ENCODE peak calls at places on chromosomes 12 and 14, in ten cellular contexts. Q is amniotic stem cell, N is NCI-H1105, U is uterus, H is Caki2, A is head of caudate nucleus, R is activated T-helper 1 cell treated with Interleukin-2 at 50 U/mL for 16 hours, I is astrocyte of the cerebellum, E is CMK, W is kidney tubule cell. Y is an unnamed sample.

GRCh38 chr12:108805136-108805535 is 52.2 kb downstream of the SSH1 start:
- DNase-seq in A (no peak), E (no peak), I (no peak), U (no peak), N (no peak), W (no peak), Q (peak), R (no peak), H (no peak), Y (no peak)

GRCh38 chr12:52193991-52194390 is 2.2 kb upstream of the KRT80 start:
- DNase-seq in R (no peak), N (no peak), E (no peak), W (no peak), U (no peak), A (no peak), I (no peak), H (no peak), Q (no peak), Y (no peak)

GRCh38 chr12:113899844-113900471 is 66.2 kb downstream of the RBM19 start:
- DNase-seq in U (no peak), I (no peak), R (no peak), E (no peak), A (no peak), W (peak), H (no peak), Q (no peak), N (peak), Y (no peak)

GRCh38 chr12:713281-713875 is 39.0 kb upstream of the WNK1 start:
- DNase-seq in U (no peak), W (no peak), Q (no peak), A (no peak), N (no peak), E (no peak), I (no peak), H (no peak), R (no peak), Y (no peak)

GRCh38 chr14:68655961-68656360 is 136.9 kb downstream of the ZFP36L1 start:
- DNase-seq in N (no peak), U (no peak), E (no peak), I (no peak), R (no peak), A (no peak), Q (no peak), H (no peak), W (peak), Y (no peak)

GRCh38 chr12:104870797-104871196 is 87.3 kb downstream of the SLC41A2 start:
- DNase-seq in A (no peak), H (no peak), E (no peak), Q (no peak), U (no peak), R (no peak), W (no peak), I (no peak), N (no peak), Y (peak)

GRCh38 chr12:92719674-92720073 is 16.9 kb downstream of the PLEKHG7 start:
- DNase-seq in N (no peak), E (no peak), U (no peak), A (no peak), W (peak), Q (no peak), I (no peak), H (no peak), R (no peak), Y (no peak)

GRCh38 chr12:21940972-21941521 is at the start of gene ABCC9:
- DNase-seq in H (no peak), A (peak), U (peak), Q (no peak), W (peak), I (no peak), E (no peak), R (no peak), N (no peak), Y (peak)

GRCh38 chr12:56636118-56636674 is 6.1 kb upstream of the BAZ2A start:
- DNase-seq in A (peak), U (peak), W (peak), N (peak), R (peak), H (peak), Q (peak), E (no peak), I (peak), Y (peak)

GRCh38 chr14:76015668-76016067 is 30.1 kb downstream of the IFT43 start:
- DNase-seq in I (no peak), N (no peak), Q (no peak), A (no peak), H (no peak), U (no peak), W (no peak), E (no peak), R (no peak), Y (no peak)

GRCh38 chr12:132560421-132560830 is 50.0 kb downstream of the LRCOL1 start:
- DNase-seq in W (peak), N (no peak), Q (no peak), A (no peak), E (no peak), I (no peak), R (no peak), H (no peak), U (no peak), Y (no peak)

GRCh38 chr14:72786377-72787350 is 107.2 kb downstream of the DPF3 start:
- DNase-seq in N (no peak), U (no peak), W (no peak), E (no peak), A (no peak), H (no peak), Q (no peak), R (no peak), I (no peak), Y (no peak)

GRCh38 chr14:46344327-46344937 is 307.1 kb downstream of the RPL10L start:
- DNase-seq in I (peak), R (no peak), A (no peak), E (no peak), Q (no peak), N (peak), W (peak), H (peak), U (no peak), Y (no peak)

GRCh38 chr12:25495336-25496097 is 57.6 kb downstream of the LMNTD1 start:
- DNase-seq in U (no peak), W (peak), Q (peak), R (no peak), N (no peak), I (peak), E (no peak), H (peak), A (no peak), Y (no peak)

GRCh38 chr14:65001758-65002157 is 15.1 kb downstream of the FNTB start:
- DNase-seq in W (no peak), Q (no peak), A (no peak), E (no peak), N (no peak), H (no peak), R (no peak), U (no peak), I (no peak), Y (no peak)

GRCh38 chr14:93967637-93968250 is 8.6 kb downstream of the ASB2 start:
- DNase-seq in W (no peak), A (no peak), H (no peak), I (no peak), E (peak), N (no peak), U (no peak), R (no peak), Q (no peak), Y (peak)

GRCh38 chr12:114848661-114849060 is 164.7 kb upstream of the TBX3 start:
- DNase-seq in W (no peak), H (peak), Q (peak), U (no peak), A (no peak), E (no peak), R (no peak), N (no peak), I (peak), Y (no peak)

GRCh38 chr12:27480031-27480430 is 33.5 kb downstream of the SMCO2 start:
- DNase-seq in R (no peak), N (no peak), I (no peak), E (no peak), U (no peak), H (no peak), Q (no peak), A (no peak), W (no peak), Y (no peak)

GRCh38 chr14:48563465-48563864 is 888.1 kb upstream of the MDGA2 start:
- DNase-seq in W (peak), E (no peak), Q (no peak), R (no peak), N (no peak), H (peak), A (peak), U (no peak), I (no peak), Y (no peak)

GRCh38 chr12:76124456-76124855 is 40.0 kb upstream of the NAP1L1 start:
- DNase-seq in U (no peak), R (no peak), I (no peak), W (no peak), Q (no peak), N (no peak), A (no peak), H (no peak), E (no peak), Y (no peak)

GRCh38 chr12:128388461-128388921 is 121.5 kb downstream of the TMEM132C start:
- DNase-seq in U (peak), E (no peak), I (no peak), W (no peak), Q (no peak), N (no peak), R (no peak), A (no peak), H (no peak), Y (no peak)

GRCh38 chr12:56634242-56634836 is 4.2 kb upstream of the BAZ2A start:
- DNase-seq in H (peak), I (no peak), N (peak), A (peak), W (peak), U (peak), Q (no peak), R (no peak), E (no peak), Y (peak)

GRCh38 chr12:76455582-76456345 is 103.8 kb downstream of the OSBPL8 start:
- DNase-seq in A (no peak), E (no peak), Q (peak), H (peak), R (no peak), N (peak), I (peak), W (peak), U (no peak), Y (peak)

GRCh38 chr12:128807161-128807724 is 16.5 kb downstream of the SLC15A4 start:
- DNase-seq in E (no peak), R (no peak), H (no peak), W (no peak), A (peak), Q (no peak), N (no peak), I (no peak), U (no peak), Y (no peak)

GRCh38 chr12:111046896-111047295 is 126.5 kb upstream of the MYL2 start:
- DNase-seq in R (no peak), A (no peak), U (no peak), H (no peak), I (no peak), N (no peak), Q (no peak), E (no peak), W (no peak), Y (no peak)

GRCh38 chr14:59161571-59162175 is 26.8 kb upstream of the DAAM1 start:
- DNase-seq in U (peak), R (no peak), I (peak), N (no peak), W (peak), H (no peak), Q (peak), E (no peak), A (peak), Y (no peak)

GRCh38 chr12:67284561-67284960 is 15.4 kb downstream of the CAND1 start:
- DNase-seq in A (no peak), R (no peak), E (no peak), N (no peak), I (no peak), W (no peak), U (no peak), Q (no peak), H (no peak), Y (no peak)

GRCh38 chr12:41514907-41515306 is 326.8 kb downstream of the PDZRN4 start:
- DNase-seq in I (no peak), H (peak), N (peak), W (no peak), A (no peak), E (no peak), U (no peak), Q (no peak), R (no peak), Y (no peak)

GRCh38 chr12:128753438-128753837 is 70.3 kb downstream of the SLC15A4 start:
- DNase-seq in I (no peak), W (peak), R (no peak), Q (no peak), A (no peak), N (no peak), H (no peak), U (no peak), E (no peak), Y (no peak)

GRCh38 chr14:26323781-26324363 is 274.0 kb downstream of the NOVA1 start:
- DNase-seq in W (no peak), U (no peak), Q (no peak), R (no peak), H (no peak), I (no peak), A (no peak), N (peak), E (no peak), Y (no peak)

GRCh38 chr12:108691995-108692808 is 39.1 kb downstream of the CORO1C start:
- DNase-seq in E (no peak), A (peak), W (no peak), I (no peak), R (no peak), H (peak), N (peak), U (no peak), Q (no peak), Y (peak)

GRCh38 chr12:79681008-79681590 is 9.7 kb downstream of the PAWR start:
- DNase-seq in Q (no peak), U (no peak), A (no peak), N (no peak), I (no peak), R (no peak), E (no peak), H (peak), W (peak), Y (no peak)

GRCh38 chr12:120903382-120903817 is 758 bp downstream of the SPPL3 start:
- DNase-seq in U (peak), H (peak), Q (no peak), I (no peak), E (peak), R (peak), N (peak), W (peak), A (peak), Y (peak)

GRCh38 chr12:2820432-2820831 is 8.0 kb downstream of the ITFG2 start:
- DNase-seq in H (no peak), Q (no peak), I (no peak), A (no peak), E (no peak), N (no peak), R (no peak), W (no peak), U (no peak), Y (no peak)

Y was measured in GM06990.